ENCODE peak calls at places on chromosomes 1 and 21, in four cellular contexts. K, V, T and A are unnamed samples.
A peak's percentile ranks its signal among the peaks of the same experiment; 100 is the strongest.

GRCh38 chr1:59986736-59987310 is 60.2 kb upstream of the CYP2J2 start:
- DNase-seq in T (no peak), K (no peak), V (no peak), A (no peak)

GRCh38 chr1:101153692-101154091 is 83.1 kb upstream of the S1PR1 start:
- DNase-seq in V (no peak), T (no peak), K (no peak), A (no peak)

GRCh38 chr1:1063945-1064831 is 9.9 kb downstream of the RNF223 start:
- DNase-seq in K (no peak), T (peak; percentile 87), V (peak; percentile 84), A (peak; percentile 76)

GRCh38 chr1:10939654-10940450 is 72.6 kb upstream of the TARDBP start:
- DNase-seq in K (no peak), T (no peak), V (peak; percentile 59), A (no peak)

GRCh38 chr1:245875581-245876263 is 631.4 kb downstream of the SMYD3 start:
- DNase-seq in V (peak; percentile 18), K (no peak), T (no peak), A (no peak)

GRCh38 chr1:66752000-66752592 is at the start of gene DYNLT5:
- DNase-seq in K (peak; percentile 16), T (peak; percentile 70), V (peak; percentile 60), A (peak; percentile 79)

GRCh38 chr1:205004296-205004813 is 38.7 kb upstream of the CNTN2 start:
- DNase-seq in K (no peak), T (no peak), V (no peak), A (no peak)

GRCh38 chr1:8690253-8690525 is 127.3 kb downstream of the RERE start:
- DNase-seq in K (no peak), V (no peak), T (no peak), A (no peak)

GRCh38 chr1:30085814-30086770 is 637.3 kb downstream of the MATN1 start:
- DNase-seq in V (peak; percentile 49), T (peak; percentile 81), K (no peak), A (peak; percentile 67)

GRCh38 chr1:234647758-234648157 is 37.8 kb upstream of the IRF2BP2 start:
- DNase-seq in T (no peak), K (no peak), V (no peak), A (no peak)

GRCh38 chr1:54224233-54224632 is 24.3 kb downstream of the MRPL37 start:
- DNase-seq in V (no peak), T (no peak), K (no peak), A (no peak)

GRCh38 chr1:61056674-61057439 is 25.5 kb upstream of the NFIA start:
- DNase-seq in V (peak; percentile 47), K (peak; percentile 58), T (peak; percentile 84), A (peak; percentile 79)

GRCh38 chr1:198678901-198679329 is 40.1 kb downstream of the PTPRC start:
- DNase-seq in V (no peak), K (no peak), T (no peak), A (no peak)

GRCh38 chr1:243312962-243313634 is 57.3 kb downstream of the SDCCAG8 start:
- DNase-seq in V (no peak), K (no peak), T (no peak), A (no peak)

GRCh38 chr1:228478912-228479665 is 8.1 kb upstream of the RNF187 start:
- DNase-seq in K (no peak), T (no peak), V (no peak), A (no peak)

GRCh38 chr1:234315588-234315987 is 57.7 kb upstream of the COA6 start:
- DNase-seq in T (no peak), K (no peak), V (no peak), A (no peak)

GRCh38 chr1:201026746-201027145 is 3.2 kb upstream of the KIF21B start:
- DNase-seq in T (no peak), K (no peak), V (no peak), A (no peak)

GRCh38 chr1:21240706-21241105 is 49.6 kb downstream of the ECE1 start:
- DNase-seq in T (no peak), V (no peak), K (no peak), A (no peak)

GRCh38 chr1:24955161-24955560 is 25.1 kb upstream of the RUNX3 start:
- DNase-seq in T (no peak), V (peak; percentile 19), K (no peak), A (no peak)

GRCh38 chr1:52296345-52296744 is 69.7 kb downstream of the CC2D1B start:
- DNase-seq in V (peak; percentile 68), K (no peak), T (no peak), A (no peak)

GRCh38 chr1:17883662-17884395 is 128.7 kb downstream of the ACTL8 start:
- DNase-seq in T (peak; percentile 18), V (no peak), K (no peak), A (no peak)

GRCh38 chr1:109979489-109980091 is 5.0 kb upstream of the AHCYL1 start:
- DNase-seq in V (peak; percentile 90), T (no peak), K (no peak), A (no peak)

GRCh38 chr1:228727682-228728171 is 7.6 kb upstream of the RHOU start:
- DNase-seq in K (no peak), V (peak; percentile 53), T (no peak), A (no peak)

GRCh38 chr1:118113261-118113660 is 71.8 kb downstream of the SPAG17 start:
- DNase-seq in V (no peak), K (no peak), T (no peak), A (no peak)

GRCh38 chr1:145792484-145792883 is 31.4 kb downstream of the RNF115 start:
- DNase-seq in K (no peak), V (no peak), T (no peak), A (no peak)

GRCh38 chr21:41680444-41681335 is 86.2 kb downstream of the RIPK4 start:
- DNase-seq in K (no peak), V (no peak), T (no peak), A (no peak)

GRCh38 chr1:119656410-119656955 is 8.4 kb upstream of the ZNF697 start:
- DNase-seq in V (no peak), T (no peak), K (no peak), A (no peak)

GRCh38 chr1:14662116-14662515 is 63.6 kb downstream of the KAZN start:
- DNase-seq in V (no peak), K (no peak), T (no peak), A (no peak)

GRCh38 chr1:42963378-42964005 is 4.8 kb upstream of the SLC2A1 start:
- DNase-seq in V (peak; percentile 83), T (no peak), K (no peak), A (no peak)